ENCODE peak calls at places on chromosomes 1 and 21, in four cellular contexts. One of them, this sample, is unnamed.

GRCh38 chr1:77313491-77313890 is 31.7 kb downstream of the AK5 start:
- DNase-seq in lower lobe of right lung: no peak
- DNase-seq in fibroblast of pulmonary artery: peak; percentile 60
- DNase-seq in H1: peak; percentile 64
- DNase-seq in this sample: no peak

GRCh38 chr21:42609806-42610205 is 43.6 kb upstream of the PDE9A start:
- DNase-seq in lower lobe of right lung: no peak
- DNase-seq in H1: no peak
- DNase-seq in fibroblast of pulmonary artery: no peak
- DNase-seq in this sample: no peak

GRCh38 chr1:183039985-183040447 is 16.8 kb downstream of the LAMC1 start:
- DNase-seq in fibroblast of pulmonary artery: peak; percentile 85
- DNase-seq in lower lobe of right lung: no peak
- DNase-seq in H1: no peak
- DNase-seq in this sample: no peak

GRCh38 chr1:4075436-4076225 is 175.6 kb upstream of the C1orf174 start:
- DNase-seq in H1: no peak
- DNase-seq in fibroblast of pulmonary artery: no peak
- DNase-seq in lower lobe of right lung: no peak
- DNase-seq in this sample: no peak

GRCh38 chr1:184610872-184611614 is 143.6 kb downstream of the EDEM3 start:
- DNase-seq in fibroblast of pulmonary artery: no peak
- DNase-seq in H1: no peak
- DNase-seq in lower lobe of right lung: no peak
- DNase-seq in this sample: no peak

GRCh38 chr1:214377886-214378285 is 96.9 kb downstream of the SMYD2 start:
- DNase-seq in H1: no peak
- DNase-seq in lower lobe of right lung: no peak
- DNase-seq in fibroblast of pulmonary artery: peak; percentile 80
- DNase-seq in this sample: no peak

GRCh38 chr21:45166931-45167330 is 92.6 kb downstream of the ADARB1 start:
- DNase-seq in fibroblast of pulmonary artery: no peak
- DNase-seq in lower lobe of right lung: no peak
- DNase-seq in H1: no peak
- DNase-seq in this sample: no peak

GRCh38 chr1:90348934-90349333 is 354.0 kb downstream of the ZNF326 start:
- DNase-seq in H1: no peak
- DNase-seq in lower lobe of right lung: no peak
- DNase-seq in fibroblast of pulmonary artery: no peak
- DNase-seq in this sample: no peak

GRCh38 chr1:85464497-85465098 is 361 bp downstream of the DDAH1 start:
- DNase-seq in lower lobe of right lung: peak; percentile 80
- DNase-seq in H1: peak; percentile 83
- DNase-seq in fibroblast of pulmonary artery: peak; percentile 71
- DNase-seq in this sample: peak; percentile 86

GRCh38 chr21:20790113-20790512 is 208.1 kb upstream of the NCAM2 start:
- DNase-seq in fibroblast of pulmonary artery: no peak
- DNase-seq in H1: no peak
- DNase-seq in lower lobe of right lung: no peak
- DNase-seq in this sample: no peak

GRCh38 chr21:17195965-17196364 is 316.9 kb upstream of the CXADR start:
- DNase-seq in H1: no peak
- DNase-seq in fibroblast of pulmonary artery: no peak
- DNase-seq in lower lobe of right lung: no peak
- DNase-seq in this sample: no peak

GRCh38 chr21:38768385-38769071 is 37.2 kb upstream of the ETS2 start:
- DNase-seq in lower lobe of right lung: no peak
- DNase-seq in H1: no peak
- DNase-seq in fibroblast of pulmonary artery: peak; percentile 89
- DNase-seq in this sample: no peak

GRCh38 chr1:156495401-156496140 is 5.0 kb downstream of the MEF2D start:
- DNase-seq in lower lobe of right lung: no peak
- DNase-seq in fibroblast of pulmonary artery: no peak
- DNase-seq in H1: no peak
- DNase-seq in this sample: peak; percentile 58

DNA sequence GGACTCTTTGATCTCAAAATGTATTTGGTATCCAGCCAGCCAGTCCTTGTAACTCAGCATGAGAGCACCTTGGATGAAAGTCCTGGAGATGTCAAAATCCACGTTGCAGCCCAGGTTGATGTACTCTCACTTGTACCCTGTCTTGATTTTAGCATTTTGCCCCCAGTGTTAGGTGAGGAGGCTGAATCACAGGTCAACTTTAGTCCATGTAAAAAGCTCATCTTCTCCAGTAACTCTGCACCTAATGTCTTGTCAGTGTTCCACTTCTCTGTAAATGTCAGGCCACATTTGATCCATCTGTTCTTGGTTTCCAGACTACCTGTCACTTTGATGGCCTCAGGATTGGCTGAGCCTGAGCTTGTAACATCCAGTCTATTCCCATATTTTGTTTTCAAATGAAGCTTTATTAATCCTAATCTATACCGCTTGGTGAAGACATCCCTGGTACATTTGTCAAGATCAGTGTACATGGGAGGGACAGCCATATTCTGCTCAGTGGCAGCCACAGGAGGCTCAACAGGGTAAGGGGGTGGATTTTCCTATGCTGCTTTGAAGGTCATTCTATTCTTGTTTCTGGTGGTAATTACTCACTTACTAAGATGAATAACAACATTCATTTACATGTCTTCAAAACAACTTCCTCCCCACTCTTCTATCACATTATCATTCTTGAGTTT is 24.1 kb upstream of the FCRL3 start:
- DNase-seq in fibroblast of pulmonary artery: no peak
- DNase-seq in H1: no peak
- DNase-seq in lower lobe of right lung: no peak
- DNase-seq in this sample: no peak
- H3K4me3 ChIP-seq in fibroblast of pulmonary artery: no peak overlapping the region
- H3K4me3 ChIP-seq in H1: no peak overlapping the region
- H3K4me3 ChIP-seq in lower lobe of right lung: no peak overlapping the region
- H3K4me3 ChIP-seq in this sample: no peak overlapping the region

GRCh38 chr1:35572296-35572695 is 818 bp upstream of the TFAP2E start:
- DNase-seq in fibroblast of pulmonary artery: no peak
- DNase-seq in H1: no peak
- DNase-seq in lower lobe of right lung: no peak
- DNase-seq in this sample: no peak

GRCh38 chr1:35571263-35571662 is 1.9 kb upstream of the TFAP2E start:
- DNase-seq in H1: no peak
- DNase-seq in fibroblast of pulmonary artery: no peak
- DNase-seq in lower lobe of right lung: no peak
- DNase-seq in this sample: no peak

GRCh38 chr1:35574655-35575400 is 1.7 kb downstream of the TFAP2E start:
- DNase-seq in fibroblast of pulmonary artery: no peak
- DNase-seq in lower lobe of right lung: no peak
- DNase-seq in H1: peak; percentile 66
- DNase-seq in this sample: no peak

GRCh38 chr1:35573776-35574654 is 901 bp downstream of the TFAP2E start:
- DNase-seq in lower lobe of right lung: no peak
- DNase-seq in H1: peak; percentile 73
- DNase-seq in fibroblast of pulmonary artery: no peak
- DNase-seq in this sample: no peak

DNA sequence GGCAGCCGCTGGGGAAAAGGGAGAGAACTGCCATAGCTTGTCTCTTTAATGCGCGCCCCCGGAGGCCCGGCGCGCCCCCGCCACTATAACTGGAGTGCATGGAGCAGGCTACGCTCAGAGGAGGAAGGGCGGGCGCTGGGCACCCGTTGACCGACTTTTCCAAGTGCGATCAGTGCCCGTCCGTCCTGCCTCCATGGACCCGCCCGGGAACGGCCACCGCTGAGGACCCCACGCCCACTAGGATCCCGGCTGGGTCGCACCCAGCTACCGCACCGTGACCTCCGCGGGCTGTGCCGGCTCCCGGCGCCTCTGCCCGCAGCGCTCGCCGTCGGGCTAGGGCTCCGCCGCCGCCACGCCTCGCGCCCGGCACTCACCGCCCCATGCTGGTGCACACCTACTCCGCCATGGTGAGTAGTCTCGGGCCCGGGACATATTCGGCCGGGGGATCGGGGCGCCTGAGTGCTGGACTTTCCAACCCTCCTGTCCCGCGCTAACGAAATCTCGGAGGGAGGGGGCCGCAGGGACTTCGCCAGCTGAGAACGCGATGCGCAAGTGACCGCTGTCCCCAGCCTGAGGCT is at the start of gene TFAP2E:
- DNase-seq in lower lobe of right lung: peak; percentile 82
- DNase-seq in fibroblast of pulmonary artery: peak; percentile 27
- DNase-seq in H1: peak; percentile 81
- DNase-seq in this sample: peak; percentile 74
- H3K4me3 ChIP-seq in lower lobe of right lung: peak within 1 kb of the TSS; percentile 63
- H3K4me3 ChIP-seq in fibroblast of pulmonary artery: peak within 1 kb of the TSS; percentile 48
- H3K4me3 ChIP-seq in H1: peak within 1 kb of the TSS; percentile 67
- H3K4me3 ChIP-seq in this sample: no peak within 1 kb of the TSS

GRCh38 chr1:224503161-224504118 is 68.8 kb upstream of the WDR26 start:
- DNase-seq in lower lobe of right lung: peak; percentile 92
- DNase-seq in fibroblast of pulmonary artery: peak; percentile 93
- DNase-seq in H1: peak; percentile 82
- DNase-seq in this sample: peak; percentile 91

GRCh38 chr1:224500802-224501201 is 66.2 kb upstream of the WDR26 start:
- DNase-seq in lower lobe of right lung: no peak
- DNase-seq in H1: no peak
- DNase-seq in fibroblast of pulmonary artery: no peak
- DNase-seq in this sample: no peak

GRCh38 chr1:224501836-224502235 is 67.2 kb upstream of the WDR26 start:
- DNase-seq in H1: no peak
- DNase-seq in fibroblast of pulmonary artery: no peak
- DNase-seq in lower lobe of right lung: no peak
- DNase-seq in this sample: no peak

GRCh38 chr1:224504642-224505041 is 70.0 kb upstream of the WDR26 start:
- DNase-seq in H1: no peak
- DNase-seq in fibroblast of pulmonary artery: no peak
- DNase-seq in lower lobe of right lung: no peak
- DNase-seq in this sample: no peak

DNA sequence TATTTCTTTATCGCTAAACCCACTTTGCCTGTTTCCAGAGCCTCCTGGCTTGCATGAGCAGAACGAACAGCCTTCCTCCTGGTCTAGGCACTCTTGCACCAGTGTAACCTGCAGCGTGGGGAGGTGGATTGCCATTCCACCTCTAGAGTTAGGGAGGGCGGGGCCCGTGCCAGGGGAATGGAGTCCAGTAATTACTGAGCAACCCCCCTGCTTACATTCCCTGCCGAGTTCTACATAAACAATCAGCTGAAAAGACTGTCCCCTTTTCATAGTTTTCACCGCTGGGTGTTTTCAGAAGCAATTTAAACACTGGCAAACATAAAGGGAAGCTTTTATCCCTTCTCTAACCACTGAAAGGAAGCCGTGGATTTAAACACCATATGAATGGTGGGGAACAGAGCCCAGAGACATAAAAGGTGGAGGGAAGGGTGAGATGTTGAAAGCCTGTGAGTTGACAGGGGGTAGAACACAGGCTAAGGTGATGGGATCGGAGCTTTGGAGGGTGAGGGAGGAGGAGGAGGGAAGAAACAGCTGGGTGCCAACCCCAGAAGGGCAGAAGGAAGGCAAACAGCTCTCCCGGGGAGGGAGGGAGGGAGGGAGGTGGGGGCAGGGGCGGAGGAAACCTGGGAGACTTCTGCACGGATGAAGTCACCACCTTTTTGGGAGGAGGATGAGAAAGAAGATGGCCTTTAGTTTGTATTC is 68.0 kb upstream of the WDR26 start:
- DNase-seq in fibroblast of pulmonary artery: no peak
- DNase-seq in lower lobe of right lung: no peak
- DNase-seq in H1: no peak
- DNase-seq in this sample: peak; percentile 77
- H3K4me3 ChIP-seq in fibroblast of pulmonary artery: no peak overlapping the region
- H3K4me3 ChIP-seq in lower lobe of right lung: no peak overlapping the region
- H3K4me3 ChIP-seq in H1: peak overlapping the region; percentile 36
- H3K4me3 ChIP-seq in this sample: no peak overlapping the region

GRCh38 chr1:43007377-43008105 is 48.9 kb upstream of the SLC2A1 start:
- DNase-seq in lower lobe of right lung: no peak
- DNase-seq in fibroblast of pulmonary artery: no peak
- DNase-seq in H1: peak; percentile 83
- DNase-seq in this sample: no peak

GRCh38 chr1:43008425-43009108 is 49.9 kb upstream of the SLC2A1 start:
- DNase-seq in fibroblast of pulmonary artery: no peak
- DNase-seq in lower lobe of right lung: no peak
- DNase-seq in H1: peak; percentile 87
- DNase-seq in this sample: no peak

GRCh38 chr1:43005460-43006351 is 47.0 kb upstream of the SLC2A1 start:
- DNase-seq in fibroblast of pulmonary artery: no peak
- DNase-seq in H1: peak; percentile 68
- DNase-seq in lower lobe of right lung: no peak
- DNase-seq in this sample: no peak

GRCh38 chr1:43009274-43009673 is 50.6 kb upstream of the SLC2A1 start:
- DNase-seq in fibroblast of pulmonary artery: no peak
- DNase-seq in H1: no peak
- DNase-seq in lower lobe of right lung: no peak
- DNase-seq in this sample: no peak

GRCh38 chr1:43008106-43008424 is 49.4 kb upstream of the SLC2A1 start:
- DNase-seq in lower lobe of right lung: no peak
- DNase-seq in H1: no peak
- DNase-seq in fibroblast of pulmonary artery: no peak
- DNase-seq in this sample: no peak
- H3K4me3 ChIP-seq in lower lobe of right lung: no peak overlapping the region
- H3K4me3 ChIP-seq in H1: peak overlapping the region; percentile 45
- H3K4me3 ChIP-seq in fibroblast of pulmonary artery: no peak overlapping the region
- H3K4me3 ChIP-seq in this sample: no peak overlapping the region